ENCODE peak calls at places on chromosome 21, in four cellular contexts. W, A, R and S are unnamed samples.

GRCh38 chr21:35965699-35966098 is 94.6 kb downstream of the SETD4 start:
- DNase-seq in W (peak), A (no peak), R (no peak), S (no peak)

GRCh38 chr21:35084869-35085268 is 35.8 kb upstream of the RUNX1 start:
- DNase-seq in W (peak), A (peak), R (no peak), S (peak)

GRCh38 chr21:27206368-27206982 is 239.6 kb upstream of the ADAMTS5 start:
- DNase-seq in W (no peak), A (no peak), R (no peak), S (no peak)

GRCh38 chr21:34617753-34618339 is 2.9 kb upstream of the RCAN1 start:
- DNase-seq in W (no peak), A (no peak), R (no peak), S (no peak)

GRCh38 chr21:42534361-42534900 is 20.8 kb downstream of the SLC37A1 start:
- DNase-seq in W (no peak), A (no peak), R (no peak), S (no peak)

GRCh38 chr21:31310750-31311149 is 33.3 kb downstream of the TIAM1 start:
- DNase-seq in W (peak), A (peak), R (no peak), S (peak)

GRCh38 chr21:43712268-43712942 is 6.5 kb upstream of the PDXK start:
- DNase-seq in W (peak), A (no peak), R (peak), S (peak)

GRCh38 chr21:44972821-44973220 is 33.0 kb downstream of the SLX9 start:
- DNase-seq in W (no peak), A (peak), R (no peak), S (no peak)

GRCh38 chr21:33027401-33028185 is 1.9 kb downstream of the OLIG2 start:
- DNase-seq in W (no peak), A (no peak), R (no peak), S (no peak)

GRCh38 chr21:38675450-38675849 is 130.3 kb upstream of the ETS2 start:
- DNase-seq in W (no peak), A (no peak), R (no peak), S (no peak)

GRCh38 chr21:38678827-38679226 is 126.9 kb upstream of the ETS2 start:
- DNase-seq in W (no peak), A (no peak), R (no peak), S (no peak)

GRCh38 chr21:38680401-38680800 is 125.3 kb upstream of the ETS2 start:
- DNase-seq in W (no peak), A (peak), R (no peak), S (no peak)

GRCh38 chr21:38683222-38683621 is 122.5 kb upstream of the ETS2 start:
- DNase-seq in W (peak), A (peak), R (no peak), S (no peak)

DNA sequence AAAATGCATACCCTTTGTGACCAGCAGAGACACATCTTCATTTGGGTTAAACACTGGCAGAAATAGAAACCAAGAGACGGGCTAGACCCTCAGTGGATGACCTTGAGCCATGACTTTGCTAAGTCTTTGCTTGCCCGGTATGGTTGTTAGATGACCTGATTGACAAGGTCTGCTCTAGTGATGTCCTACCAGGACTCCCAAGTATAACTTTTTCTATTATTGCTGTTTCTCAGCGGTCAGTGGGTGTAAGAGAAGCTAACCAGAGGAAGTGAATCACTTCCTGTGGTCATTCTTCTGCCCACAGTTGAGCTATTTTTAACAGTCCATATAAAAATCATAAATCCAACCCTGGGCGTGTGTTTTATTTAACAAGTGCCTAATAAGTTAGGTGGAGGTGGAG is 126.2 kb upstream of the ETS2 start:
- DNase-seq in W (no peak), A (peak), R (no peak), S (no peak)
- H3K4me3 ChIP-seq in W (no peak), A (no peak), R (no peak), S (no peak)

GRCh38 chr21:45982758-45983731 is 1.5 kb downstream of the COL6A1 start:
- DNase-seq in W (no peak), A (no peak), R (peak), S (no peak)
- H3K4me3 ChIP-seq in W (no peak), A (peak), R (peak), S (peak)

DNA sequence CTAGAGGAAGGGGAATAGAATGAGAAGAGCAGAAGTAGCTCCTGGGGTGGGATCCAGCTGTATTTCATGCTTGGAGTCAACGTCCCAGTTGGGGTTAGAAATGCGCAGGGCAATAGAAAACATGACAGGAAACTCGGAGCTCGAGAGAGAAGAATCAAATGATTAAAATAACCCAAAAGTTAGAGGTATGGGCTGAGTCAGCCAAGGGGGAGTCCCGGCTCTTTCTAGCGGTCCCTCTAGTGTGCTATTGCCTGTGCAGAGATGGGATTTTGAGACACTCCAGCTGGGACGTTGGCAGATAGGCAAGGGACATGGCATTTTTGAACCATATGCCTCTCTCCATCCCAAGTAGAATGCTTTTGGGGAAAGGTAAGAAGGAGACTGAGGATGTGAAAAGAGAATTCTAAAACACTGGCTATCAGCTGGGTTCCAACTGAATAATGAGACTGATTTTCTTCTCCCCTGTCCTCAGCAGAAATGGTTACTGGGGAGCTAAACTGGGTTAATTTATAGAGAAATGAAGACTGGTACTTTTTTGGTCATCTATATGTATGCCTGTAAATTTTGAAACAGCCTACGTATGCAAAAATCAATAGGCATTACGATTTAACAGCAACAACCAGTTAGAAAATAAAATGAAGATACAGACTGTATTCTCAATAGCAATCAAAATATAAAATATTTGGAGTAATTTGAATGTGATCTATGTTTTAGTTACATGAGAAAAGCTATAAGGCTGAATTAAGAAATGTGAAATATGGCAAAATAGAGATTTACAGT is 7.0 kb upstream of the VPS26C start:
- DNase-seq in W (no peak), A (no peak), R (no peak), S (no peak)
- H3K4me3 ChIP-seq in W (no peak), A (no peak), R (no peak), S (no peak)

GRCh38 chr21:28885853-28886177 is 106.9 kb downstream of the LTN1 start:
- DNase-seq in W (no peak), A (peak), R (no peak), S (no peak)

GRCh38 chr21:28882345-28882744 is 110.3 kb downstream of the LTN1 start:
- DNase-seq in W (no peak), A (no peak), R (no peak), S (no peak)

GRCh38 chr21:28884481-28884880 is 108.2 kb downstream of the LTN1 start:
- DNase-seq in W (peak), A (peak), R (no peak), S (no peak)

GRCh38 chr21:28884976-28885852 is 107.5 kb downstream of the LTN1 start:
- DNase-seq in W (peak), A (peak), R (peak), S (peak)

GRCh38 chr21:28883931-28884330 is 108.7 kb downstream of the LTN1 start:
- DNase-seq in W (no peak), A (no peak), R (no peak), S (no peak)
- H3K4me3 ChIP-seq in W (no peak), A (peak), R (peak), S (peak)

DNA sequence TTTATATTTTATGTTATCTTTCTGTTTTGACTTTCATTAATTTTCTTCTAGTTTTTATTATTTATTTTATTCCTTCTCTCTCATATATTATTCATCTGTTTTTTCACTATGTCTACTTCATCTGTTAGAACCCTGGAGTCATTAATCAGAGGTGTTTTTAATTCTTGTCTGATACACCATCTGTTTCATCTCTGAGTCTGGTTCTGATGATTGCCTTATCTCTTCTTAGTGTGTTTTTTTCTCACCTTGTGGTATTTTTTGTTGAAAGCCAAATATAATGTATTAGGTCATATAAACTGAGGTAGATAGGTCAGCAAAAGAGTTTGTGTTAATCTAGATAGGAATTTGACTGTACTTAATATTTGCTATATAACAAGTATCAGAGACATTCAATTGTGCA is 1005.7 kb upstream of the NCAM2 start:
- DNase-seq in W (no peak), A (no peak), R (no peak), S (no peak)
- H3K4me3 ChIP-seq in W (no peak), A (no peak), R (no peak), S (no peak)